ENCODE peak calls at places on chromosome 20, in six cellular contexts. L is heart left ventricle, T is brain microvascular endothelial cell, G is tibial nerve, P is pancreas, X is GM12864. O is an unnamed sample.

GRCh38 chr20:3971145-3971544 is 44.2 kb downstream of the RNF24 start:
- DNase-seq in L (no peak), T (no peak), G (no peak), P (no peak), X (no peak), O (no peak)

GRCh38 chr20:17888044-17888443 is 80.5 kb downstream of the SNX5 start:
- DNase-seq in L (no peak), T (no peak), G (no peak), P (no peak), X (no peak), O (no peak)

GRCh38 chr20:1964659-1965405 is 29.0 kb downstream of the PDYN start:
- DNase-seq in L (no peak), T (no peak), G (no peak), P (no peak), X (no peak), O (no peak)

GRCh38 chr20:10636326-10636818 is 37.4 kb downstream of the JAG1 start:
- DNase-seq in L (no peak), T (peak), G (no peak), P (no peak), X (no peak), O (no peak)

GRCh38 chr20:16385462-16385861 is 187.8 kb downstream of the KIF16B start:
- DNase-seq in L (no peak), T (no peak), G (no peak), P (no peak), X (no peak), O (no peak)

GRCh38 chr20:10231290-10231689 is 12.7 kb downstream of the SNAP25 start:
- DNase-seq in L (no peak), T (no peak), G (no peak), P (no peak), X (no peak), O (no peak)

GRCh38 chr20:5890773-5891441 is 59.4 kb downstream of the TRMT6 start:
- DNase-seq in L (no peak), T (no peak), G (no peak), P (no peak), X (no peak), O (no peak)

GRCh38 chr20:23658336-23658735 is 20.6 kb upstream of the CST3 start:
- DNase-seq in L (no peak), T (no peak), G (no peak), P (no peak), X (no peak), O (no peak)

GRCh38 chr20:6756961-6757595 is 10.4 kb upstream of the BMP2 start:
- DNase-seq in L (no peak), T (no peak), G (no peak), P (no peak), X (no peak), O (no peak)

GRCh38 chr20:56974499-56975250 is 291.8 kb downstream of the BMP7 start:
- DNase-seq in L (no peak), T (peak), G (no peak), P (no peak), X (no peak), O (peak)

GRCh38 chr20:17083738-17084137 is 143.1 kb upstream of the PCSK2 start:
- DNase-seq in L (no peak), T (no peak), G (no peak), P (no peak), X (no peak), O (no peak)

GRCh38 chr20:33037456-33037855 is 6.0 kb downstream of the BPIFB6 start:
- DNase-seq in L (no peak), T (no peak), G (no peak), P (no peak), X (no peak), O (no peak)

DNA sequence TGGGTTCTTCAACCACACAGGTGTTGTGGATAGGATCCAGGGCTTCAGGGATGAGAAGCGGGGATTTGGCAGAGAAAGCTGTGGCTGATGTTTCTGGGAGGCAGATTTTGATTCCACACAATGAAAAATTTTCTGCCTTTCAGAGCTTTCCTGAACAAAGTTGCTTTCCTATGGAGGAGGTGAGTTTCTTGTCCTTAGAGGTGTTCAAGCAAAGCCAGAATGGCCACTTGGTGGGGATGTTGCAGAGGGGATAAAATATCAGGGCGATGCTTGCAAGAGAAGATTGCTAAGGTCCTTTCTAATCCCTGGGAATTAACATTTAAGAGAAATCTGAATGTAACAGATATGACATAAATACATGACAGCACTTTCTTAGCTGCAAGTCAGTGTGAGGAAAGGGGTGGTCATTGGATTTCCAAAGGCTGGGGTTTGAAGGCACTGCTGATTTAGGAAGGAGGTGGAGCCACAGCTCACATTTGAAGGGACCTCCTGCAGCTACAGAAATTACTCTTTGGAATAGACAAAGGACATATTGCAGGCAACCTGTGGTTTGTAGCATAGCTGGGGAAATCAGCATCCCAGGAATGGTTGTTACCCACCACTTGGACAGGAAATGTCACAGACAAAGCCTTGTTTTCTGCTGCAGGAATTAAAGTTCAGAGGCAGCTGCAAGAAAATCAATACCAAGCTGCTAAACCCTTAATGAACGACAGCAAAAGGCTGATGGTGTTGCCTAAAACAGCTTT is 271.1 kb upstream of the CHD6 start:
- DNase-seq in L (no peak), T (no peak), G (no peak), P (no peak), X (no peak), O (no peak)
- H3K4me3 ChIP-seq in L (no peak), T (no peak), G (no peak), P (no peak), X (no peak), O (no peak)

GRCh38 chr20:54091120-54091480 is 20.7 kb upstream of the BCAS1 start:
- DNase-seq in L (no peak), T (no peak), G (no peak), P (no peak), X (no peak), O (no peak)
- TF ChIP-seq CTCF in L (no peak), T (no peak), G (no peak), P (no peak), X (no peak), O (no peak)

GRCh38 chr20:37941332-37941731 is 38.4 kb downstream of the VSTM2L start:
- DNase-seq in L (no peak), T (no peak), G (no peak), P (peak), X (no peak), O (no peak)
- H3K4me3 ChIP-seq in L (no peak), T (no peak), G (no peak), P (no peak), X (no peak), O (no peak)

DNA sequence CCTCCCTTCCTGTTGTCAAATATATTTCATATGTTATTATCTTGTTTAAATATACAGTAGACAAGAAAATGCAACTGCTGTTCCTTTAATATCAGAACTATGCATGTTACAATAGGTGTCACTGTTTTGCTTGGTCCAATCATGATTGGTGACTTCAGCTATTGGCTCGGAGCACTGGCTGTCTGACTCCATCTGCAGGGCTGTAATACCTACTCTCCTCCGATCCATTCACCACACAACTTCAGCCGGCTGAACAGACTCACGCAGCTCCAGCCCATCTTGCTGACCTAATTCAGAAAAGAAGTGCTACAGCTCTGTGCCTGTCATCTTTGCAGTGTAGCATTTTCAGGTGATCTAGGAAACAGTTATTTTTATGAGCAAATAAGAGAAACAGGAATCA is at the start of gene BTBD3:
- DNase-seq in L (peak), T (peak), G (no peak), P (peak), X (no peak), O (no peak)
- TF ChIP-seq CTCF in L (no peak), T (peak), G (no peak), P (no peak), X (no peak), O (peak)

GRCh38 chr20:44176833-44177533 is 10.0 kb downstream of the JPH2 start:
- DNase-seq in L (no peak), T (no peak), G (no peak), P (no peak), X (no peak), O (no peak)
- H3K4me3 ChIP-seq in L (no peak), T (no peak), G (no peak), P (no peak), X (no peak), O (no peak)

DNA sequence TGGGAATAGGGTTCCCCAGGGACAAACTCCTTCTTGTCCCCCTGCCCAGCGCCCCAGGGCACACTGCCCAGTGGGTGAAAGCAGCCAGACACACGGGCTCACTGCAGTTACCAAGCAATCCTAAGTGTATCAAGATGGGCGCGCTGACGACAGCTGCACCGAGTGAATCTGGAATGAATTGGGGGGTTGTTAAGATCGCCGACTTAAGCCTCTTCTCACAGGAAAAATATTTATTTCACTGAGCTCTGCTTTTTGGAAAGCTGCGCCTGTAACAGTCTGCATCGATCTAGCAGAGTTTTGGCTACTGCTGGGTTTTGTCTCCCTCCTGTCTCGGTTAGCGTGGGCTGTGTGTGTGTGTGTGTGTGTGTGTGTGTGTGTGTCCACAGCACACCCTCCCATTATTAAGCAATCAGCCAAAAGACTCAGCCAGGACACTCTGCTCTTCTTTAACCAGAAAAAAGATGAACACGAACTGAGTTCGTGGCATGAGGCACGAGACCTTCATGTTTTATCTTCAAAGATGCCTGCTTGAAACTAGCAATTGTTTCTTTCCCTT is 35.9 kb downstream of the RIPOR3 start:
- DNase-seq in L (peak), T (no peak), G (peak), P (no peak), X (no peak), O (peak)
- TF ChIP-seq CTCF in L (no peak), T (no peak), G (no peak), P (no peak), X (no peak), O (no peak)

DNA sequence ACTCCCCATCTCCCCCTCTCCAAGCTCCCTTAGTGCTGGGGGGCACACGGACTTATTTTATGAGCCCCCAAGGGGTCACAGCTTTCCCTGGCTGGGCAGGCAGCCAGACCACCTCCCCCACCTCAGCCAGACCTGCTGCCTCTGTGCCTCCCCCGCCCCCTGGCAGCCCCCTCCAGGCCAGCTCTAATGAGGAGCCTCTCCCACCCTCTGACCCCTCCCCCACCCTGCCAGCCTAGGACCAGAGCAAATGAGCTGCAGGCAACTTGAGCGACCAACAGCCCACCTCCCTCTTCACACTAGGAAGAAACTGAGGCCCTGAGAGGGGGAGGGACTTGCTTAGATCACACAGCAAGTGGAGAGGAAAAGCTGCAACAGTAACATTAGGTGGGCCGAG is 1.9 kb downstream of the GDF5 start:
- DNase-seq in L (no peak), T (no peak), G (no peak), P (no peak), X (no peak), O (no peak)
- H3K4me3 ChIP-seq in L (no peak), T (peak), G (no peak), P (no peak), X (no peak), O (peak)

GRCh38 chr20:21048841-21049273 is 57.3 kb downstream of the LINC00237 start:
- DNase-seq in L (no peak), T (no peak), G (no peak), P (peak), X (peak), O (no peak)
- TF ChIP-seq CTCF in L (peak), T (peak), G (no peak), P (peak), X (peak), O (peak)

GRCh38 chr20:41061155-41061554 is 32.5 kb downstream of the TOP1 start:
- DNase-seq in L (no peak), T (no peak), G (no peak), P (no peak), X (no peak), O (no peak)

GRCh38 chr20:41064377-41064776 is 35.8 kb downstream of the TOP1 start:
- DNase-seq in L (no peak), T (no peak), G (no peak), P (no peak), X (peak), O (no peak)

GRCh38 chr20:41059236-41059635 is 30.6 kb downstream of the TOP1 start:
- DNase-seq in L (no peak), T (no peak), G (no peak), P (no peak), X (no peak), O (no peak)

GRCh38 chr20:41065716-41066115 is 37.1 kb downstream of the TOP1 start:
- DNase-seq in L (no peak), T (no peak), G (no peak), P (no peak), X (no peak), O (no peak)

GRCh38 chr20:41063442-41063841 is 34.8 kb downstream of the TOP1 start:
- DNase-seq in L (no peak), T (no peak), G (no peak), P (no peak), X (no peak), O (no peak)
- H3K4me3 ChIP-seq in L (no peak), T (no peak), G (no peak), P (no peak), X (no peak), O (no peak)

O was measured in AG04449.